ENCODE peak calls at places on chromosomes 13 and 19, in eight cellular contexts. I is neural progenitor cell, V is astrocyte of the cerebellum, Z is pancreas, Y is PC-3, B is GM12864, E is fibroblast of pulmonary artery, W is cardiac fibroblast. G is an unnamed sample.

GRCh38 chr19:47765522-47766358 is 12.8 kb upstream of the SELENOW start:
- DNase-seq in I (peak), V (peak), Z (no peak), Y (peak), B (no peak), E (peak), W (peak), G (no peak)

GRCh38 chr13:48626726-48627451 is 26.8 kb upstream of the CYSLTR2 start:
- DNase-seq in I (no peak), V (no peak), Z (no peak), Y (no peak), B (no peak), E (peak), W (peak), G (no peak)

GRCh38 chr19:17576758-17577532 is 21.5 kb downstream of the COLGALT1 start:
- DNase-seq in I (peak), V (no peak), Z (no peak), Y (no peak), B (no peak), E (no peak), W (peak), G (no peak)

GRCh38 chr19:42122691-42123607 is 9.3 kb downstream of the POU2F2 start:
- DNase-seq in I (no peak), V (no peak), Z (no peak), Y (no peak), B (no peak), E (no peak), W (no peak), G (no peak)

GRCh38 chr19:27972291-27973040 is 1240.5 kb downstream of the UQCRFS1 start:
- DNase-seq in I (no peak), V (peak), Z (no peak), Y (peak), B (no peak), E (peak), W (peak), G (no peak)

GRCh38 chr19:47619763-47620162 is 10.8 kb downstream of the BICRA start:
- DNase-seq in I (peak), V (no peak), Z (no peak), Y (no peak), B (no peak), E (no peak), W (no peak), G (no peak)

GRCh38 chr13:88411696-88412095 is 740.5 kb downstream of the SLITRK5 start:
- DNase-seq in I (no peak), V (no peak), Z (no peak), Y (no peak), B (no peak), E (no peak), W (no peak), G (no peak)

GRCh38 chr13:28099396-28100148 is 804 bp downstream of the FLT3 start:
- DNase-seq in I (peak), V (no peak), Z (no peak), Y (no peak), B (no peak), E (no peak), W (no peak), G (no peak)

GRCh38 chr13:44770951-44771350 is 194.8 kb upstream of the TSC22D1 start:
- DNase-seq in I (no peak), V (no peak), Z (no peak), Y (no peak), B (no peak), E (no peak), W (no peak), G (no peak)

GRCh38 chr13:107192289-107192688 is 624.4 kb upstream of the ARGLU1 start:
- DNase-seq in I (peak), V (peak), Z (no peak), Y (no peak), B (no peak), E (no peak), W (no peak), G (no peak)

GRCh38 chr19:44747739-44748425 is 626 bp upstream of the BCL3 start:
- DNase-seq in I (peak), V (no peak), Z (peak), Y (peak), B (no peak), E (peak), W (peak), G (no peak)

GRCh38 chr13:113887700-113888201 is 23.9 kb upstream of the GAS6 start:
- DNase-seq in I (no peak), V (peak), Z (no peak), Y (no peak), B (no peak), E (no peak), W (peak), G (no peak)

GRCh38 chr19:7149956-7150705 is 80.6 kb downstream of the ZNF557 start:
- DNase-seq in I (no peak), V (no peak), Z (no peak), Y (no peak), B (no peak), E (no peak), W (no peak), G (no peak)

GRCh38 chr19:33259532-33259931 is 33.9 kb upstream of the SLC7A10 start:
- DNase-seq in I (no peak), V (no peak), Z (no peak), Y (no peak), B (no peak), E (no peak), W (peak), G (no peak)

GRCh38 chr19:44635581-44636438 is 7.9 kb upstream of the PVR start:
- DNase-seq in I (no peak), V (peak), Z (no peak), Y (peak), B (no peak), E (peak), W (peak), G (no peak)

GRCh38 chr13:99417821-99418662 is 83.2 kb upstream of the TM9SF2 start:
- DNase-seq in I (no peak), V (no peak), Z (no peak), Y (no peak), B (no peak), E (no peak), W (no peak), G (no peak)

GRCh38 chr19:2634228-2634951 is 68.1 kb downstream of the GNG7 start:
- DNase-seq in I (no peak), V (no peak), Z (no peak), Y (no peak), B (no peak), E (peak), W (peak), G (no peak)

GRCh38 chr19:33240181-33240771 is 14.6 kb upstream of the SLC7A10 start:
- DNase-seq in I (no peak), V (no peak), Z (no peak), Y (no peak), B (no peak), E (no peak), W (no peak), G (no peak)

GRCh38 chr13:111898956-111899713 is 167.8 kb upstream of the SOX1 start:
- DNase-seq in I (no peak), V (no peak), Z (peak), Y (no peak), B (no peak), E (no peak), W (no peak), G (no peak)

GRCh38 chr19:17565611-17566010 is 10.2 kb downstream of the COLGALT1 start:
- DNase-seq in I (no peak), V (no peak), Z (no peak), Y (peak), B (no peak), E (no peak), W (no peak), G (no peak)

GRCh38 chr13:52459668-52460067 is 4.4 kb downstream of the CKAP2 start:
- DNase-seq in I (no peak), V (no peak), Z (no peak), Y (peak), B (no peak), E (peak), W (peak), G (no peak)

GRCh38 chr19:18784786-18785120 is 6.4 kb downstream of the COMP start:
- DNase-seq in I (no peak), V (no peak), Z (no peak), Y (no peak), B (no peak), E (no peak), W (no peak), G (no peak)

GRCh38 chr13:84570831-84571230 is 688.6 kb upstream of the SLITRK1 start:
- DNase-seq in I (no peak), V (no peak), Z (no peak), Y (no peak), B (no peak), E (no peak), W (no peak), G (no peak)

GRCh38 chr19:49148784-49149651 is 6.2 kb downstream of the HRC start:
- DNase-seq in I (peak), V (peak), Z (peak), Y (peak), B (peak), E (peak), W (peak), G (peak)

GRCh38 chr13:27362064-27362751 is 62.2 kb upstream of the GTF3A start:
- DNase-seq in I (peak), V (peak), Z (peak), Y (peak), B (no peak), E (peak), W (peak), G (no peak)

GRCh38 chr19:42396248-42396541 is 6.1 kb upstream of the CNFN start:
- DNase-seq in I (no peak), V (no peak), Z (no peak), Y (no peak), B (no peak), E (no peak), W (no peak), G (no peak)

GRCh38 chr13:36820222-36820621 is 1.2 kb downstream of the RFXAP start:
- DNase-seq in I (no peak), V (no peak), Z (no peak), Y (no peak), B (peak), E (no peak), W (no peak), G (no peak)

GRCh38 chr19:32909257-32909656 is 39.7 kb upstream of the SLC7A9 start:
- DNase-seq in I (no peak), V (no peak), Z (no peak), Y (no peak), B (no peak), E (no peak), W (no peak), G (no peak)

GRCh38 chr19:18496167-18496979 is 25.5 kb downstream of the ELL start:
- DNase-seq in I (no peak), V (no peak), Z (peak), Y (peak), B (no peak), E (peak), W (peak), G (peak)

GRCh38 chr13:40798380-40798779 is 9.0 kb downstream of the SLC25A15 start:
- DNase-seq in I (no peak), V (no peak), Z (peak), Y (peak), B (no peak), E (no peak), W (no peak), G (no peak)

GRCh38 chr13:60655268-60655667 is 258.2 kb downstream of the TDRD3 start:
- DNase-seq in I (no peak), V (no peak), Z (no peak), Y (no peak), B (no peak), E (no peak), W (no peak), G (no peak)

GRCh38 chr13:60654405-60654804 is 257.4 kb downstream of the TDRD3 start:
- DNase-seq in I (peak), V (peak), Z (no peak), Y (peak), B (no peak), E (peak), W (peak), G (peak)
- TF ChIP-seq CTCF in I (peak), V (peak), Z (peak), Y (peak), B (peak), E (peak), W (peak), G (peak)

DNA sequence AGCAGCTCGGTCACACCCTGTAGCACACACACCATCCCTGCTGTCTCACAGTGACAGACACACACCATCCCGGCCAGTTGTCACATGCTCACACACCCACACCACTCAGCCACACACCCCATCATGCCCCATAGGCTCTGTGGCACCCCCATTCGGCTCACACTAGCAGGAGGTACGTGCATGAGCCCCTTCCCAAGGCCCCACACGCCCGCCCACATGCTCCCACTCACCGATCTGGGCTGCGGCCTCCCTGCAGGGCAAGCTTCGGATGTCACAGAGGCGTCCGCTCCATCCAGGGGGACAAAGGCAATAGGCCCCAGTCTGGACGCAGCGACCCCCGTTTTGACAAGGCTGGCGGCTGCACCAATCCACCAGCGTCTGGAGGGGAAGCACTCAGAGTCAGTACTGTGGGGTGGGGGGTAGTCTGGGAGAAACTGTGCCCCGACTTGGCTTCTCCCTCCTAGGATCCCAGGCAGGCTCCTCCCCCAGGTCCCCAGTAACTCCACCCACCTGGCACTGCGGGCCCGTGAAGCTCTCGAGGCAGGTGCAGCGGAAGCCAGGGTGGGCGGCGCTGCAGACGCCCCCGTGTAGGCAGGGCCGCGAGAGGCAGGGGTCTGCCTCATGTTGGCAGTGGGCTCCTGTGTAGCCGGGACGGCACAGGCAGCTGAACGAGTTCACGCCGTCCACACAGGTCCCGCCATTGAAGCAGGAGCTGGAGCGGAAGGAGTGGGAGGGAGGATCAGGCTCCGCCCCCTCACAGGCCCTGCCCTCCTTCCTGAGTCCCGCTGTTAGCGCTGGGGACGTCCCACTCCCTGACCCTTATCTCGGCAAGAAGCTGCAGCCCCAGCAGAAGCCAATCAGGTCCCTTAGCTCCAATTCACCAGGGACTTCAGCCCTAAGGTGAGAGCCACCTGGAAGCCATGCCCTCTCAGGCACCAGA is 20.1 kb downstream of the NOTCH3 start:
- DNase-seq in I (peak), V (no peak), Z (peak), Y (no peak), B (no peak), E (no peak), W (no peak), G (no peak)
- H3K4me3 ChIP-seq in I (no peak), V (no peak), Z (peak), Y (peak), B (peak), E (no peak), W (no peak), G (no peak)

DNA sequence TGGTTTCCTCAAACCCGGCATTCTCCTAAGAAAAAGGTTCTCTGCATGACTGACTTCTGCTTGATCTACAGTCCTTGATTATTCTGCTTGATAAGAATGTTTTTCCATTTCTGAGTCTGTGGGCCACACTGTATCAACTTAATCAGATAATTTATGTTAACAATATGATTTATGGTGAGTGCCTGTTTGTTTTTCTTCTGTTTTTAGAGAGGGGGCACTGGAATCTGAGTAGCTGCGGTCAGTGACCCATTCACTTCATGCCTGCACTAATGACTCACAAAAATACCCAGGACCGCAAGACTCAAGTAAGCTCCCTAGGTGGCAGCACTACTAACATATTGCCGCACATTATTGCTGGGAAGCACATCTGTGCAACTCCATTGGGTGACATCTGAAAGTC is 542.3 kb upstream of the ATXN8OS start:
- DNase-seq in I (peak), V (peak), Z (no peak), Y (peak), B (peak), E (no peak), W (no peak), G (no peak)
- TF ChIP-seq CTCF in I (peak), V (peak), Z (no peak), Y (peak), B (peak), E (no peak), W (no peak), G (no peak)

DNA sequence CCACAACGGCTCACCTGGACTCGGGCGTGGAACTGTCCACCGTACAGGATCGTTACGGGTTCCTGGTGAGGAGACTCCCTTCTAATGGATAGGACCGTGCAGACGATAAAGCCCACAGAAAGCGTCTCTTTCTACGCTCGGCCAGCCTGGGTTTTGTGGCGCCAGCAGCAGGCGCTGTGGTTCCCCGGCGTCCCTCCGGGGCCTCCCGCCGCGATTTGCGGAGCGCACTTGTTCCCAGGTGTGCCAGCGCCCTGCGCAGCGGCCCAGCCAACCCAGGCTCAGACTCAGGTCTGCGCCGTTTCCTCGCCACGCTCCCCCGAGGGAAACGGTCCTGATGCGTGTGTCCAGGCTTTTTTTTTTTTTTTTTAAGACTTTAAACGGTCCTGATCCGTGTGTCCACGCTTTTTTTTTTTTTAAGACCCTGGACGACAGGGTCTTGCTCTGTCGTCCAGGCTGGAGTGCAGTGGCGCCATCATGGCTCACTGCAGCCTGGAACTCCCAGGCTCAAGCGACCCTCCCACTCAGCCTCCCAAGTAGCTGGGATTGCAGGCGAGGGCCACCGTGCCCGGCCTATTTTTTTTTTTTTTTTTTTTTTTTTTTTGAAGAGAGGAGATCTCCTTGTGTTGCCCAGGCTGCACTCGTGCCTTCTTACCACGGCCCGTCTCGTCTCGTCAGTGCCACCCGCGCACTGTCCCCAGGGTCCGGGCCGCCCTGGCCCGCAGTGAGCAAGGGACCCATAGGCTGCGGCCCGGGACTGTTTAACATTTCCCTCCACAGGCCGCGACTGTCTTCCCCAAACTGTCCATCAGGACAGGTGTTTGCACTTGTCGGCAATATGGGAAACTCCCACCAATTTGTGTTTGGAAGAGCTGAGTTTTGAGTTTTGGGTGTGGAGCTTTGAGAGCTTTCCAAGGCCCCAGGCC is 23.8 kb downstream of the GJA3 start:
- DNase-seq in I (peak), V (no peak), Z (peak), Y (no peak), B (no peak), E (peak), W (no peak), G (no peak)
- H3K4me3 ChIP-seq in I (peak), V (no peak), Z (no peak), Y (no peak), B (no peak), E (no peak), W (no peak), G (no peak)

DNA sequence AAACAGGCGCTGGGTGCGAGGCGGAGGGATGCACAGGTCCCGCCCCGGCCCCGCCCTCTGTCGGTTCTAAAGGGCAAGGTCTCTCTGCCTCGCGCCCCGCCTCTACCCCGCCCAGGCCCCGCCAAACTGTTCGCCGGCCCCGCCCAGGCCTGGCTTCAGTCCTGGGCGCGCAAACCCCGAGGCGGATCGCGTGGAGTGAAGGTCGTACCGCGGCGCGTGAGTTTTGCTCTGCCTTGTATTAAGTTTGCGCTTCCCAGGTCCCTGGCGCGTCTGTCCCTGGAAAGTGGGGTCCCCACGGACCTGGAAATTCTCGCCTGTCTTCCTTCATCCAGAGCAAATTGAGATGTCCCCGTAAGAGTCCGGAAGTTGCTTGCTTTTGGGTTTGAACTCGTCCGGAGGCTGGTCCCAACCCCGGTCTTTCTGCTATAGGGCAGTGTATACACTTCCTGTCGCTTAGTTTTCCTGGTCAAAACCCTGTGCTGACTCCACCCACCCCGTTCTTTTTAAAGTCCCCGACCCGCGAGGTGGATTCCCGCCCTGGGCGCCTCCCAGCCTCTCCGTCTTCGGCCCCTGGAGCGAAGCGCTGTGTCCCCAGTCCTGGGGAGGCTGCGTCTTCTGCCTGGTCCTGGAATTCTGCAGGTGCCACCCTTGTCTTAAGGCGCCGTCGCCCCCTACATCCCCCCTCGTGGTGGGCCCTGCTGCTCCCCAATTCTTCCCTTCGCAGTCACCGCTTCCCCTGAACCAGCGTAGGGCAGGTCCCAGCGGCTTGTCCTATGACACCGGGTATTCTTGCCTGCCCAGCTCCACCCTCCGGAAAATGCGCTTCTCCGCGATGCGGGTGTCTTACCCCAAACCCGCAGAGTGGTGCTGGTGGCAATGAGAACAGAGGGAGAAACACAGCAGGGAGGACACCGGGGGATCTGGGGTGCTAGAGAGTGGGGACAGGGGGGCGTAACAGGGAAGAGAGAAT is 8.6 kb downstream of the ZNF808 start:
- DNase-seq in I (peak), V (peak), Z (peak), Y (no peak), B (peak), E (peak), W (peak), G (no peak)
- TF ChIP-seq CTCF in I (peak), V (peak), Z (no peak), Y (no peak), B (no peak), E (no peak), W (peak), G (no peak)